ENCODE peak calls at places on chromosomes 12 and 14, in five cellular contexts. One of them, this sample, is unnamed.

GRCh38 chr14:91374897-91375747 is 42.5 kb downstream of the CCDC88C start:
- DNase-seq in SHP77 treated with DMSO at 0.1 percent for 48 hours: peak
- DNase-seq in renal cortical epithelial cell: no peak
- DNase-seq in pons: no peak
- DNase-seq in uterus: no peak
- DNase-seq in this sample: no peak

GRCh38 chr14:89787525-89787924 is 167.0 kb downstream of the EFCAB11 start:
- DNase-seq in SHP77 treated with DMSO at 0.1 percent for 48 hours: no peak
- DNase-seq in renal cortical epithelial cell: no peak
- DNase-seq in pons: no peak
- DNase-seq in uterus: no peak
- DNase-seq in this sample: no peak

GRCh38 chr14:90523961-90524875 is 127.4 kb downstream of the CALM1 start:
- DNase-seq in SHP77 treated with DMSO at 0.1 percent for 48 hours: no peak
- DNase-seq in renal cortical epithelial cell: no peak
- DNase-seq in pons: no peak
- DNase-seq in uterus: no peak
- DNase-seq in this sample: no peak

GRCh38 chr12:50088577-50089335 is 3.6 kb downstream of the SMARCD1 start:
- DNase-seq in SHP77 treated with DMSO at 0.1 percent for 48 hours: peak
- DNase-seq in renal cortical epithelial cell: peak
- DNase-seq in pons: peak
- DNase-seq in uterus: peak
- DNase-seq in this sample: peak

GRCh38 chr14:103512701-103513611 is 9.7 kb downstream of the CKB start:
- DNase-seq in SHP77 treated with DMSO at 0.1 percent for 48 hours: no peak
- DNase-seq in renal cortical epithelial cell: peak
- DNase-seq in pons: no peak
- DNase-seq in uterus: peak
- DNase-seq in this sample: peak

GRCh38 chr12:82682326-82682725 is 4.4 kb upstream of the TMTC2 start:
- DNase-seq in SHP77 treated with DMSO at 0.1 percent for 48 hours: no peak
- DNase-seq in renal cortical epithelial cell: no peak
- DNase-seq in pons: no peak
- DNase-seq in uterus: no peak
- DNase-seq in this sample: no peak

GRCh38 chr12:109740694-109741245 is 27.1 kb downstream of the FAM222A start:
- DNase-seq in SHP77 treated with DMSO at 0.1 percent for 48 hours: no peak
- DNase-seq in renal cortical epithelial cell: no peak
- DNase-seq in pons: no peak
- DNase-seq in uterus: peak
- DNase-seq in this sample: no peak

GRCh38 chr14:34081126-34081575 is 130.3 kb upstream of the EGLN3 start:
- DNase-seq in SHP77 treated with DMSO at 0.1 percent for 48 hours: peak
- DNase-seq in renal cortical epithelial cell: peak
- DNase-seq in pons: no peak
- DNase-seq in uterus: no peak
- DNase-seq in this sample: no peak

This sample was measured in Ammon's horn.